ENCODE peak calls at places on chromosomes 6 and 20, in nine cellular contexts. P is A172, Y is NCI-H82, O is M059J, T is HEK293T, I is vagina, C is GM18507, Z is left cardiac atrium, K is lower lobe of right lung. Q is an unnamed sample.

GRCh38 chr20:34045294-34045693 is 51.6 kb downstream of the RALY start:
- DNase-seq in P (no peak), Y (no peak), O (peak), T (no peak), I (no peak), C (no peak), Z (peak), K (no peak), Q (peak)

GRCh38 chr20:58389324-58389967 is 417 bp downstream of the VAPB start:
- DNase-seq in P (no peak), Y (peak), O (peak), T (peak), I (no peak), C (no peak), Z (no peak), K (no peak), Q (peak)

GRCh38 chr6:80003841-80004198 is 629 bp upstream of the TTK start:
- DNase-seq in P (no peak), Y (peak), O (no peak), T (peak), I (no peak), C (no peak), Z (no peak), K (peak), Q (no peak)

GRCh38 chr20:47568019-47568418 is 66.3 kb downstream of the NCOA3 start:
- DNase-seq in P (peak), Y (no peak), O (peak), T (no peak), I (no peak), C (no peak), Z (no peak), K (no peak), Q (peak)

GRCh38 chr20:21613512-21613911 is 92.0 kb upstream of the PAX1 start:
- DNase-seq in P (peak), Y (peak), O (peak), T (no peak), I (no peak), C (no peak), Z (no peak), K (no peak), Q (no peak)

GRCh38 chr20:3727333-3728035 is 5.0 kb upstream of the HSPA12B start:
- DNase-seq in P (peak), Y (peak), O (peak), T (no peak), I (no peak), C (no peak), Z (no peak), K (no peak), Q (no peak)

GRCh38 chr6:150835620-150836019 is 29.9 kb upstream of the MTHFD1L start:
- DNase-seq in P (no peak), Y (no peak), O (no peak), T (no peak), I (no peak), C (no peak), Z (no peak), K (no peak), Q (no peak)

GRCh38 chr20:32731882-32732266 is 11.4 kb downstream of the COMMD7 start:
- DNase-seq in P (peak), Y (no peak), O (no peak), T (no peak), I (no peak), C (no peak), Z (no peak), K (peak), Q (no peak)

GRCh38 chr6:166192136-166192535 is 24.5 kb upstream of the TBXT start:
- DNase-seq in P (no peak), Y (no peak), O (no peak), T (no peak), I (no peak), C (no peak), Z (no peak), K (no peak), Q (no peak)

GRCh38 chr6:24549158-24549557 is 54.4 kb downstream of the ALDH5A1 start:
- DNase-seq in P (no peak), Y (no peak), O (no peak), T (no peak), I (no peak), C (no peak), Z (no peak), K (no peak), Q (no peak)

GRCh38 chr20:34984756-34985261 is 29.1 kb downstream of the MYH7B start:
- DNase-seq in P (no peak), Y (no peak), O (peak), T (no peak), I (no peak), C (no peak), Z (peak), K (no peak), Q (peak)

GRCh38 chr6:28956331-28956730 is 32.5 kb upstream of the TRIM27 start:
- DNase-seq in P (no peak), Y (no peak), O (no peak), T (no peak), I (no peak), C (no peak), Z (no peak), K (no peak), Q (no peak)

GRCh38 chr6:15246217-15247211 is 645 bp downstream of the JARID2 start:
- DNase-seq in P (no peak), Y (peak), O (peak), T (no peak), I (no peak), C (no peak), Z (no peak), K (no peak), Q (no peak)

GRCh38 chr6:116446399-116446798 is 14.8 kb upstream of the CALHM6 start:
- DNase-seq in P (peak), Y (no peak), O (peak), T (no peak), I (no peak), C (no peak), Z (no peak), K (no peak), Q (no peak)

GRCh38 chr6:111230351-111231077 is 143.2 kb downstream of the SLC16A10 start:
- DNase-seq in P (peak), Y (no peak), O (peak), T (no peak), I (no peak), C (no peak), Z (no peak), K (no peak), Q (no peak)

GRCh38 chr6:149246691-149247384 is 70.7 kb upstream of the TAB2 start:
- DNase-seq in P (no peak), Y (no peak), O (no peak), T (no peak), I (no peak), C (peak), Z (no peak), K (no peak), Q (peak)

GRCh38 chr20:52943185-52943841 is 28.8 kb upstream of the TSHZ2 start:
- DNase-seq in P (peak), Y (no peak), O (peak), T (no peak), I (no peak), C (no peak), Z (no peak), K (no peak), Q (no peak)

GRCh38 chr6:107560657-107561056 is 70.7 kb downstream of the SOBP start:
- DNase-seq in P (no peak), Y (no peak), O (peak), T (peak), I (no peak), C (no peak), Z (no peak), K (no peak), Q (no peak)

GRCh38 chr20:57396212-57396611 is 5.0 kb downstream of the RBM38 start:
- DNase-seq in P (no peak), Y (no peak), O (no peak), T (no peak), I (no peak), C (no peak), Z (peak), K (peak), Q (no peak)

GRCh38 chr20:6566821-6567220 is 200.7 kb upstream of the BMP2 start:
- DNase-seq in P (no peak), Y (no peak), O (peak), T (no peak), I (no peak), C (no peak), Z (no peak), K (no peak), Q (no peak)

GRCh38 chr20:32062776-32063170 is 10.7 kb downstream of the HCK start:
- DNase-seq in P (no peak), Y (no peak), O (no peak), T (no peak), I (no peak), C (no peak), Z (peak), K (peak), Q (peak)

GRCh38 chr6:155701342-155701741 is 245.7 kb upstream of the NOX3 start:
- DNase-seq in P (no peak), Y (no peak), O (no peak), T (no peak), I (no peak), C (no peak), Z (no peak), K (no peak), Q (no peak)

GRCh38 chr20:5362771-5363170 is 46.0 kb upstream of the PROKR2 start:
- DNase-seq in P (no peak), Y (no peak), O (peak), T (no peak), I (no peak), C (no peak), Z (no peak), K (no peak), Q (no peak)

GRCh38 chr6:7313505-7314165 is 636 bp upstream of the SSR1 start:
- DNase-seq in P (no peak), Y (no peak), O (peak), T (no peak), I (no peak), C (no peak), Z (peak), K (no peak), Q (no peak)

GRCh38 chr6:34447915-34448314 is 18.0 kb upstream of the PACSIN1 start:
- DNase-seq in P (no peak), Y (peak), O (no peak), T (no peak), I (no peak), C (no peak), Z (no peak), K (peak), Q (no peak)

GRCh38 chr6:111759413-111759835 is 113.8 kb downstream of the FYN start:
- DNase-seq in P (no peak), Y (no peak), O (no peak), T (no peak), I (no peak), C (no peak), Z (no peak), K (no peak), Q (no peak)

GRCh38 chr6:107870379-107870778 is 46.3 kb upstream of the SCML4 start:
- DNase-seq in P (peak), Y (no peak), O (peak), T (no peak), I (no peak), C (no peak), Z (no peak), K (no peak), Q (no peak)

GRCh38 chr20:7980332-7981046 is 39.1 kb downstream of the TMX4 start:
- DNase-seq in P (peak), Y (peak), O (peak), T (peak), I (no peak), C (peak), Z (no peak), K (no peak), Q (no peak)

GRCh38 chr6:56102216-56102615 is 145.2 kb downstream of the COL21A1 start:
- DNase-seq in P (no peak), Y (no peak), O (no peak), T (no peak), I (no peak), C (no peak), Z (no peak), K (no peak), Q (no peak)

GRCh38 chr20:58131111-58131510 is 97.3 kb downstream of the ANKRD60 start:
- DNase-seq in P (peak), Y (peak), O (peak), T (no peak), I (no peak), C (no peak), Z (no peak), K (no peak), Q (no peak)

GRCh38 chr20:46137816-46138215 is 19.7 kb downstream of the CD40 start:
- DNase-seq in P (no peak), Y (no peak), O (no peak), T (no peak), I (no peak), C (no peak), Z (no peak), K (no peak), Q (no peak)

GRCh38 chr6:55713411-55713810 is 134.4 kb upstream of the HMGCLL1 start:
- DNase-seq in P (no peak), Y (no peak), O (peak), T (no peak), I (no peak), C (no peak), Z (no peak), K (no peak), Q (no peak)

GRCh38 chr6:23180504-23181293 is 611.3 kb downstream of the HDGFL1 start:
- DNase-seq in P (no peak), Y (peak), O (peak), T (peak), I (no peak), C (no peak), Z (peak), K (peak), Q (peak)

GRCh38 chr6:20559924-20560551 is 25.8 kb downstream of the CDKAL1 start:
- DNase-seq in P (no peak), Y (peak), O (no peak), T (no peak), I (no peak), C (no peak), Z (no peak), K (no peak), Q (no peak)

GRCh38 chr20:45765980-45766379 is 25.7 kb downstream of the WFDC3 start:
- DNase-seq in P (no peak), Y (no peak), O (no peak), T (no peak), I (no peak), C (no peak), Z (no peak), K (no peak), Q (no peak)

GRCh38 chr6:22954749-22955385 is 385.5 kb downstream of the HDGFL1 start:
- DNase-seq in P (no peak), Y (no peak), O (peak), T (no peak), I (no peak), C (no peak), Z (no peak), K (no peak), Q (no peak)